ENCODE peak calls at places on chromosomes 16 and 17, in four cellular contexts. C is Caco-2, Z is mammary epithelial cell, B is fibroblast of lung. X is an unnamed sample.

GRCh38 chr17:68820825-68821481 is 134.2 kb downstream of the ABCA8 start:
- DNase-seq in Z (no peak), B (no peak), C (peak; percentile 90), X (no peak)

GRCh38 chr16:64153718-64154117 is 968.1 kb downstream of the CDH11 start:
- DNase-seq in Z (peak; percentile 37), B (no peak), C (no peak), X (peak; percentile 10)

GRCh38 chr17:63405741-63406261 is 40.3 kb downstream of the CYB561 start:
- DNase-seq in Z (peak; percentile 82), C (peak; percentile 43), B (peak; percentile 88), X (peak; percentile 55)

GRCh38 chr17:8696951-8697745 is 47.5 kb downstream of the CCDC42 start:
- DNase-seq in B (peak; percentile 95), Z (no peak), C (no peak), X (no peak)

GRCh38 chr17:41287050-41287449 is 11.6 kb downstream of the KRTAP9-7 start:
- DNase-seq in B (no peak), C (no peak), Z (no peak), X (no peak)

GRCh38 chr17:72930031-72930430 is 162.5 kb downstream of the SLC39A11 start:
- DNase-seq in C (no peak), Z (no peak), B (no peak), X (no peak)

GRCh38 chr16:8631818-8632217 is 10.3 kb downstream of the METTL22 start:
- DNase-seq in Z (no peak), C (no peak), B (no peak), X (no peak)

GRCh38 chr16:84454611-84455010 is 49.8 kb downstream of the MEAK7 start:
- DNase-seq in Z (no peak), B (no peak), C (no peak), X (no peak)

GRCh38 chr16:67857547-67858233 is 10.2 kb upstream of the CENPT start:
- DNase-seq in Z (peak; percentile 96), C (peak; percentile 91), B (peak; percentile 77), X (peak; percentile 92)

GRCh38 chr16:66503612-66504011 is 46.3 kb downstream of the TK2 start:
- DNase-seq in Z (no peak), B (no peak), C (no peak), X (no peak)

GRCh38 chr17:74433421-74434121 is 1.7 kb downstream of the GPRC5C start:
- DNase-seq in B (no peak), C (no peak), Z (no peak), X (no peak)

GRCh38 chr17:74430385-74430705 is 1.5 kb upstream of the GPRC5C start:
- DNase-seq in Z (no peak), C (no peak), B (no peak), X (no peak)

GRCh38 chr17:74430706-74431567 is 951 bp upstream of the GPRC5C start:
- DNase-seq in B (peak; percentile 27), C (peak; percentile 87), Z (peak; percentile 89), X (peak; percentile 98)

GRCh38 chr17:74432484-74433391 is 850 bp downstream of the GPRC5C start:
- DNase-seq in Z (no peak), C (peak; percentile 41), B (no peak), X (no peak)

DNA sequence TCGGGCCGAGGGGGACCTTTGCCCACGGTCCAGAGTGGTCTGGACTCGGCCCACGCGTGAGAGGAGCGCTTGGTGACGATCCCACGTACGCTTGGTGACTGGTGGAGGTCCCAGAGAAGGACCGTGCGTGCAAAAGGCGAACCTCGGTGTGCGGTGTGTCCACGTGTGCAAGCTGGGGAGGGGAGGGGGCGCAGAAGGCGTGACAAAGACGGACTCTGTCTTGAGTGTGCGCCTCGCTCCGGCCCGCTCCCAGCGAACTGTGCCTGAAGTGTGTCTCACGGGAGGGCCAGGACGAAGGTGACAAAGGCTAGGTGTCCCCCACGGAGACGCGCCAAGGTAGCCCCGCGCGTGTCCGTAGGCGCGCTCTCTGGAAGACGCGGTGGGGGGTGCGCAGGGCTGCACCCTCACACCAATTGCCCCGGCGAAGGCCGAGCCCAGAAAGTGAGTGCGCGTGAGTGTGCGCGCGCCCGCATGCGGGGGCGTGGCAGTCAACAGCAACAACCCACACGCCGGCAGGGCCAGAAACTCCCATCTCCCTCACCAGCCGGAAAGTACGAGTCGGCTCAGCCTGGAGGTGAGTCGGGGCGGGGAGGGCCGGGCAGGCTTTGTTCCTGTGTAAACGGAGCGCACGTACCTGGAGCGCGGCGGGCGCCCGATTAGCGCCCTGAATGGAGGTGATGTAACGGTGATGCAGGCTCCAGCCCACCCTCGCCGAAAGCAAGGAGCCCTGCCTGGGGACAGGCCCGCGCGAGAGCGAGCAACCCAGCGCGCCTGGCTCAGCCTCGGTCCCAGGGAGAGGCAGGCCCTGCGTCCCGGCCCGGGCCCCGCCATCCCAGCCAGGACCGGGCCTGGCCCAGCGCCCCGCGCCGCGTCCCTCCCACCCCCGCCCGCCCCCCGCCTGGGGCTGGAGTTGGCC is at the start of gene GPRC5C:
- DNase-seq in B (no peak), C (peak; percentile 90), Z (peak; percentile 90), X (peak; percentile 35)
- H3K4me3 ChIP-seq in B (no peak within 1 kb of the TSS), C (peak within 1 kb of the TSS; percentile 50), Z (peak within 1 kb of the TSS; percentile 30), X (peak within 1 kb of the TSS; percentile 83)

GRCh38 chr16:2786061-2786825 is 1.1 kb downstream of the PRSS33 start:
- DNase-seq in B (no peak), Z (no peak), C (no peak), X (no peak)

GRCh38 chr16:2783581-2784375 is 3.6 kb downstream of the PRSS33 start:
- DNase-seq in Z (no peak), B (no peak), C (no peak), X (no peak)

GRCh38 chr16:2786826-2787151 is 571 bp downstream of the PRSS33 start:
- DNase-seq in C (no peak), B (no peak), Z (no peak), X (no peak)

GRCh38 chr16:2784536-2785100 is 2.7 kb downstream of the PRSS33 start:
- DNase-seq in B (no peak), Z (no peak), C (no peak), X (no peak)

GRCh38 chr16:2785101-2785991 is 2.0 kb downstream of the PRSS33 start:
- DNase-seq in Z (no peak), B (no peak), C (no peak), X (no peak)
- TF ChIP-seq CTCF in Z (no peak), B (no peak), C (no peak), X (no peak)

GRCh38 chr16:4699030-4699556 is 5.7 kb downstream of the NUDT16L1 start:
- DNase-seq in Z (no peak), C (no peak), B (no peak), X (no peak)
- H3K36me3 ChIP-seq in Z (peaks cover 16% of the 10 kb centered on the region), C (no peaks in the 10 kb centered on the region), B (peaks cover 40% of the 10 kb centered on the region), X (no peaks in the 10 kb centered on the region)

GRCh38 chr16:56350491-56351405 is 74.6 kb downstream of the AMFR start:
- DNase-seq in Z (no peak), C (no peak), B (no peak), X (no peak)
- H3K4me3 ChIP-seq in Z (no peak overlapping the region), C (no peak overlapping the region), B (no peak overlapping the region), X (no peak overlapping the region)

GRCh38 chr17:77282524-77283515 is 142.1 kb downstream of the SEC14L1 start:
- DNase-seq in C (no peak), Z (no peak), B (peak; percentile 62), X (no peak)

GRCh38 chr17:77280304-77280910 is 139.6 kb downstream of the SEC14L1 start:
- DNase-seq in B (peak; percentile 89), C (no peak), Z (peak; percentile 95), X (no peak)

GRCh38 chr17:77281024-77281903 is 140.5 kb downstream of the SEC14L1 start:
- DNase-seq in B (peak; percentile 43), C (peak; percentile 90), Z (peak; percentile 66), X (no peak)

GRCh38 chr17:77284023-77284617 is 143.4 kb downstream of the SEC14L1 start:
- DNase-seq in Z (no peak), B (no peak), C (no peak), X (no peak)

GRCh38 chr17:77281904-77282367 is 141.2 kb downstream of the SEC14L1 start:
- DNase-seq in C (peak; percentile 67), Z (no peak), B (peak; percentile 57), X (no peak)
- TF ChIP-seq CTCF in C (no peak), Z (no peak), B (no peak), X (no peak)

DNA sequence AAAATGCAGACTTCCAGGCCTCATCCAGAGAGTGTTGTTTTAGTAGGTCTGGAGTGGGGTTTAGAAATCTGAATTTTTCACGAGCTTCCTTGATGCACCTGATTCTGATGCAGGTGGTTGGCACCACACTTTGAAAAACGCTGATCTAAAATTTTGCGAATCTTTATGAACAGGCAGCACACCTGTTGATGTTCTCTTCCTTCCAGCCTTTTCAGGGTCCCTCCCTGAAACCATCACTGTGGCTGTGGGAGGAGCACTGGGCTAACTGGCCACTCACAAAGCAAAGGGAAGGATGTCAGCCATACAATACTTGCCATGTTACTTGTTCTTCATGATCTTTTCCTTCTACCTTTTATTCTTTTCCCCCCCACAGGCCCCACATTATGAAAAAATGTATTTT is 14.2 kb downstream of the LDAF1 start:
- DNase-seq in B (no peak), Z (no peak), C (no peak), X (no peak)
- H3K36me3 ChIP-seq in B (no peaks in the 10 kb centered on the region), Z (peaks cover 20% of the 10 kb centered on the region), C (no peaks in the 10 kb centered on the region), X (no peaks in the 10 kb centered on the region)

GRCh38 chr16:30395155-30395991 is at the start of gene ZNF48:
- DNase-seq in C (peak; percentile 91), Z (peak; percentile 56), B (peak; percentile 90), X (no peak)
- H3K4me3 ChIP-seq in C (peak within 1 kb of the TSS; percentile 88), Z (peak within 1 kb of the TSS; percentile 78), B (peak within 1 kb of the TSS; percentile 79), X (peak within 1 kb of the TSS; percentile 87)

GRCh38 chr17:71764507-71764906 is 356.3 kb upstream of the SOX9 start:
- DNase-seq in Z (no peak), B (peak; percentile 4), C (peak; percentile 44), X (no peak)
- TF ChIP-seq CTCF in Z (peak; percentile 24), B (no peak), C (peak; percentile 65), X (peak; percentile 46)

DNA sequence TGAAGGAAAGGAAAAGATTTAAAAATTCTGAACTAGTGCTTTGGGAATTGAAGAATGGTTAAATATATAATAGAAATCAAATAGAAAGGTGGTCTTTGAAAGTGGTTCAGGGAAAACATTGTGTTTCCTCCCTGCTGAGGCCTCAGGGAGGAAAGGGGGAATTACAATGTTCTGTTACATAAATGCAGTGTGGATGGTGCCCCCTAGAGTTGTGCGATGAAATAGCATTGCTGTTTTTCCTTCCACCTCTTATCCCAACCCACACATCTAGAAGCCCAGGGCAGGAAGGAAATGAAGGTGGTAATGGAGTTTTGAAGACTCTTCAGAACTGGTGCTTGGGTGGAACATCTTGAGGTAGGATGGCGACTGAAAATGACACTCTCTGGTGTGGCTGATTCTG is 6.4 kb upstream of the TOX3 start:
- DNase-seq in C (no peak), Z (no peak), B (no peak), X (no peak)
- H3K36me3 ChIP-seq in C (no peaks in the 10 kb centered on the region), Z (no peaks in the 10 kb centered on the region), B (no peaks in the 10 kb centered on the region), X (no peaks in the 10 kb centered on the region)

GRCh38 chr17:21375757-21376584 is at the start of gene KCNJ12:
- DNase-seq in B (peak; percentile 9), C (peak; percentile 36), Z (peak; percentile 13), X (no peak)
- H3K4me3 ChIP-seq in B (peak within 1 kb of the TSS; percentile 12), C (peak within 1 kb of the TSS; percentile 35), Z (peak within 1 kb of the TSS; percentile 23), X (peak within 1 kb of the TSS; percentile 24)

X was measured in kidney epithelial cell.